ENCODE peak calls at places on chromosomes 6 and 20, in four cellular contexts. Y, I, G and L are unnamed samples.

GRCh38 chr6:77816766-77817270 is 164.0 kb downstream of the MEI4 start:
- DNase-seq in Y (no peak), I (no peak), G (no peak), L (no peak)

GRCh38 chr20:4545526-4545925 is 176.2 kb upstream of the PRND start:
- DNase-seq in G (no peak), I (peak), Y (no peak), L (peak)

GRCh38 chr6:84260186-84260585 is 32.7 kb upstream of the CEP162 start:
- DNase-seq in Y (no peak), I (no peak), G (no peak), L (no peak)

GRCh38 chr6:15183979-15184378 is 61.9 kb upstream of the JARID2 start:
- DNase-seq in G (no peak), Y (no peak), I (no peak), L (no peak)

GRCh38 chr6:150272264-150272975 is 96.4 kb upstream of the IYD start:
- DNase-seq in Y (peak), I (no peak), G (no peak), L (no peak)

GRCh38 chr6:130535242-130535641 is 169.4 kb downstream of the TMEM200A start:
- DNase-seq in G (no peak), Y (no peak), I (no peak), L (no peak)

GRCh38 chr6:47426524-47427302 is 50.9 kb upstream of the CD2AP start:
- DNase-seq in G (no peak), Y (no peak), I (no peak), L (no peak)

GRCh38 chr6:31179896-31180295 is 9.4 kb upstream of the POU5F1 start:
- DNase-seq in G (no peak), I (no peak), Y (no peak), L (no peak)

GRCh38 chr6:135182993-135183531 is 2.0 kb downstream of the MYB start:
- DNase-seq in Y (no peak), G (peak), I (no peak), L (no peak)

GRCh38 chr6:167733740-167734661 is 92.7 kb upstream of the AFDN start:
- DNase-seq in I (peak), Y (peak), G (no peak), L (peak)

GRCh38 chr20:41352106-41352505 is 11.5 kb downstream of the LPIN3 start:
- DNase-seq in I (no peak), G (no peak), Y (no peak), L (no peak)

GRCh38 chr6:140208286-140208685 is 833.8 kb upstream of the CITED2 start:
- DNase-seq in Y (no peak), G (no peak), I (no peak), L (peak)

GRCh38 chr6:126175251-126175650 is 164.7 kb upstream of the CENPW start:
- DNase-seq in Y (no peak), I (peak), G (no peak), L (no peak)

GRCh38 chr6:17276766-17277165 is 4.4 kb upstream of the RBM24 start:
- DNase-seq in Y (no peak), I (no peak), G (no peak), L (no peak)

GRCh38 chr20:36728986-36729385 is 16.9 kb downstream of the NDRG3 start:
- DNase-seq in I (peak), Y (no peak), G (no peak), L (peak)

GRCh38 chr6:80502871-80503270 is 396.4 kb downstream of the BCKDHB start:
- DNase-seq in Y (no peak), I (peak), G (no peak), L (no peak)

GRCh38 chr6:7106752-7107577 is 796 bp upstream of the RREB1 start:
- DNase-seq in Y (peak), I (no peak), G (peak), L (no peak)

GRCh38 chr6:166330612-166331011 is 11.7 kb downstream of the SFT2D1 start:
- DNase-seq in Y (no peak), G (peak), I (peak), L (peak)

GRCh38 chr6:21134401-21134800 is 459.1 kb upstream of the SOX4 start:
- DNase-seq in Y (no peak), G (no peak), I (no peak), L (no peak)

GRCh38 chr6:98576811-98577210 is 257.6 kb upstream of the POU3F2 start:
- DNase-seq in I (no peak), G (no peak), Y (no peak), L (no peak)

GRCh38 chr6:136717297-136717990 is 74.8 kb downstream of the MAP3K5 start:
- DNase-seq in G (no peak), Y (no peak), I (peak), L (peak)

GRCh38 chr6:149271348-149272340 is 45.9 kb upstream of the TAB2 start:
- DNase-seq in Y (no peak), I (no peak), G (peak), L (peak)

GRCh38 chr6:85192186-85192585 is 257.7 kb upstream of the NT5E start:
- DNase-seq in G (no peak), I (peak), Y (no peak), L (peak)

GRCh38 chr20:1934578-1935573 is 39.7 kb downstream of the SIRPA start:
- DNase-seq in Y (no peak), I (peak), G (no peak), L (peak)

GRCh38 chr6:125004198-125004597 is 42.0 kb downstream of the RNF217 start:
- DNase-seq in G (no peak), I (no peak), Y (no peak), L (no peak)

GRCh38 chr6:168043848-168044415 is 35.1 kb downstream of the FRMD1 start:
- DNase-seq in Y (no peak), G (no peak), I (no peak), L (no peak)

GRCh38 chr20:58219342-58219700 is 9.1 kb downstream of the ANKRD60 start:
- DNase-seq in G (no peak), I (no peak), Y (no peak), L (peak)

GRCh38 chr6:129860901-129861665 is at the start of gene TMEM244:
- DNase-seq in G (no peak), I (peak), Y (no peak), L (peak)

GRCh38 chr6:143283887-143284640 is 166.4 kb downstream of the ADAT2 start:
- DNase-seq in I (peak), Y (no peak), G (no peak), L (peak)

GRCh38 chr6:127458817-127459216 is 372 bp downstream of the KIAA0408 start:
- DNase-seq in G (no peak), Y (no peak), I (peak), L (peak)

GRCh38 chr6:107539409-107539808 is 49.5 kb downstream of the SOBP start:
- DNase-seq in I (no peak), Y (no peak), G (no peak), L (no peak)

GRCh38 chr20:3694864-3695263 is 13.1 kb upstream of the ADAM33 start:
- DNase-seq in G (no peak), Y (no peak), I (no peak), L (no peak)

GRCh38 chr20:58150772-58151171 is 77.7 kb downstream of the ANKRD60 start:
- DNase-seq in I (no peak), G (peak), Y (no peak), L (no peak)

DNA sequence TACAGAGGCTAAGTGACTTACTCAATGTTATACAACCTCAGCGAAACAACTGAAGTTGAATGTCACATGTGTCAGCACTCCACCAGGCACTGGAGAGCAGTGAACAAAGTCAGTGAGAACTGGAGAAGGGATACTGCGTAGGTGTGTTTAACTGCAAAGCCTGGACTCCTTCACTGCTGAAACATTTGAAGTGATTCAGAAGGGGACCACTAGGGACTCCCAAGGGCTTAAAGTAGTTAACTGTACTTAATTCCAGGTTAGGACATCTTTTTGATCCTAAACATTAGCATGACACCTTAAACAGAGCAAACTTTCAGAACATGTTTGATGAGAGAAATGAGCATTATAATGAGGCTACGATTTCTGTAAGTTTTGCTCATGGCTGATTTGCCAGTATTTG is 45.0 kb upstream of the ZBTB24 start:
- DNase-seq in I (no peak), Y (no peak), G (no peak), L (peak)
- TF ChIP-seq CTCF in I (peak), Y (no peak), G (no peak), L (no peak)

DNA sequence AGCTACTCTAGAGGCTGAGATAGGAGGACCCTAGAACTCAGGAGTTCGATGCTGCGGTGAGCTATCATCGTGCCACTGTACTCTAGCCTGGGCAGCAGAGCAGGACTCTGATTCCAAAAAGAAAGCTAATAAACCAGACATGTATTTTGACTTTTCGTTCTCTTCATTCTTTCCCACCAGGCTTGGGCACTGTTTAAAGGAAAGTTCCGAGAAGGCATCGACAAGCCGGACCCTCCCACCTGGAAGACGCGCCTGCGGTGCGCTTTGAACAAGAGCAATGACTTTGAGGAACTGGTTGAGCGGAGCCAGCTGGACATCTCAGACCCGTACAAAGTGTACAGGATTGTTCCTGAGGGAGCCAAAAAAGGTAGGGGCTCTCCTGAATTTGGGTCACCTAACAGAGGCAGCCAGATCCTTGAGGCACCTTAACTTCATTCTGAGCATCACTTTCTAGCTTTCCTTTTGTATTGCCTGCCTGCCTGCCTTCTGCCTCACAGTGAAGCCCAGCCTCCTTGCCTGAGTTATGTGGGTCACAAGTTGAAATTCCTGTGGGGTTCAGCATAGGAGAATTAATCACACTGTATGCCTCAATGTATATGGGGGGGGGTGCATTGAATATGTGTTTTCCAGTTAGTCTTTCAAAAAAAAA is 3.2 kb downstream of the IRF4 start:
- DNase-seq in I (no peak), Y (no peak), G (no peak), L (no peak)
- H3K4me3 ChIP-seq in I (no peak), Y (no peak), G (no peak), L (no peak)

GRCh38 chr20:62892348-62893304 is 31.0 kb upstream of the TCFL5 start:
- DNase-seq in G (no peak), I (no peak), Y (no peak), L (no peak)
- TF ChIP-seq CTCF in G (no peak), I (no peak), Y (no peak), L (no peak)

GRCh38 chr6:26342106-26342999 is 22.6 kb upstream of the BTN3A2 start:
- DNase-seq in I (peak), G (no peak), Y (no peak), L (peak)
- H3K4me3 ChIP-seq in I (peak), G (no peak), Y (no peak), L (peak)